ENCODE peak calls at places on chromosomes 6 and 20, in six cellular contexts. Q is astrocyte; P is CD4-positive, CD25-positive, alpha-beta regulatory T cell; E is endodermal cell; D is left ventricle myocardium inferior; H is adrenal gland. O is an unnamed sample. For H3K36me3 and H3K9me3, the result is how much of the 10 kb centered on the place peaks cover.

GRCh38 chr6:33490198-33490597 is 35.8 kb downstream of the ZBTB9 start:
- DNase-seq in P (no peak), D (no peak), E (no peak), H (no peak), Q (no peak), O (no peak)

GRCh38 chr6:110800839-110801196 is 14.5 kb downstream of the CDK19 start:
- DNase-seq in D (no peak), Q (no peak), P (no peak), E (no peak), H (no peak), O (no peak)

GRCh38 chr20:57918546-57918945 is 208.7 kb upstream of the PMEPA1 start:
- DNase-seq in H (no peak), Q (no peak), P (no peak), D (no peak), E (no peak), O (no peak)

GRCh38 chr20:62219101-62219991 is 732 bp downstream of the HRH3 start:
- DNase-seq in P (no peak), Q (no peak), E (peak), D (no peak), H (no peak), O (no peak)

GRCh38 chr6:120564779-120565178 is 769.5 kb downstream of the TBC1D32 start:
- DNase-seq in P (no peak), D (no peak), H (no peak), E (no peak), Q (no peak), O (no peak)

GRCh38 chr20:53598140-53599038 is 4.8 kb upstream of the ZNF217 start:
- DNase-seq in D (no peak), Q (no peak), P (no peak), H (no peak), E (peak), O (no peak)

GRCh38 chr6:116444991-116445566 is 16.1 kb upstream of the CALHM6 start:
- DNase-seq in H (no peak), E (no peak), P (no peak), D (no peak), Q (no peak), O (no peak)

GRCh38 chr6:26044140-26045045 is 42.8 kb upstream of the HFE start:
- DNase-seq in D (peak), P (no peak), H (peak), Q (no peak), E (no peak), O (peak)

GRCh38 chr6:24571361-24571760 is 74.6 kb downstream of the KIAA0319 start:
- DNase-seq in E (no peak), H (no peak), D (no peak), Q (no peak), P (no peak), O (no peak)

GRCh38 chr20:20683922-20684321 is 28.5 kb downstream of the RALGAPA2 start:
- DNase-seq in E (no peak), D (no peak), Q (no peak), P (no peak), H (no peak), O (no peak)

GRCh38 chr6:156618600-156619205 is 158.5 kb upstream of the ARID1B start:
- DNase-seq in E (peak), P (no peak), D (no peak), Q (no peak), H (no peak), O (no peak)

GRCh38 chr6:8225113-8225512 is 122.8 kb upstream of the EEF1E1 start:
- DNase-seq in Q (no peak), H (no peak), D (no peak), E (no peak), P (no peak), O (peak)

GRCh38 chr6:106194949-106195919 is 109.1 kb downstream of the PRDM1 start:
- DNase-seq in Q (peak), P (peak), E (no peak), H (no peak), D (no peak), O (no peak)

GRCh38 chr6:11495565-11496145 is 41.9 kb upstream of the TMEM170B start:
- DNase-seq in Q (no peak), D (no peak), P (no peak), H (no peak), E (no peak), O (no peak)

GRCh38 chr6:133779916-133780315 is 109.0 kb upstream of the TCF21 start:
- DNase-seq in P (no peak), H (no peak), Q (no peak), E (no peak), D (no peak), O (no peak)

GRCh38 chr20:18001131-18001921 is 32.5 kb downstream of the MGME1 start:
- DNase-seq in H (peak), P (no peak), D (peak), Q (peak), E (peak), O (peak)

DNA sequence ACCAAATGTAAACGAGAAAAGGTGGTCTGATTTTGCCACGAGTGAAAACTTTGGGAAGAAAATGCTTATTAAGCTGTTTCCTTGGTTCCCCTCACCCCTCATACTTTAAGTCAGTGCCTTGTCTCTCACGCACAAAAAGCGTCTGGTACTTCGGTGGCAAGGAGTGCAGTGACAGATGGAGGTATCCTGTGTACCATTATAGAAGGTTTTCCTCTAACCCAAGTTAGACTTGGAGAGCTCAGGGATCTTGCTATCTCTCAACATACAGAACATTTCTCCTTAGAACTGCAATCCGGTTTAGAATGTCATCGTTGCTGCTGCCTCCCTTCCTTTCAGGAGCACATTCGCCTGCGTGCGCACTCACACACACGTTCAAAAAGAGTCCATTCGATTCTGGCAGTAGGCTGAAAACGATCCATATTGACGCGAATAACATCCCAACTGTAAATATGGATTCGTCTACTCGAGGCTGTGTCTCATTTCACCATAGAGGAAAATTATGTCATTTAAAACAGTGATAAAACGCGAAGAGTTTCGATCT is 1.1 kb upstream of the MARCKS start:
- DNase-seq in P (no peak), D (no peak), Q (peak), H (no peak), E (peak), O (peak)
- H3K4me3 ChIP-seq in P (peak), D (peak), Q (peak), H (no peak), E (peak), O (peak)

GRCh38 chr6:37284781-37285180 is 26.8 kb upstream of the TMEM217 start:
- DNase-seq in P (no peak), Q (no peak), D (no peak), E (no peak), H (no peak), O (peak)

GRCh38 chr6:37289931-37290330 is 32.0 kb upstream of the TMEM217 start:
- DNase-seq in P (peak), D (no peak), E (no peak), H (no peak), Q (no peak), O (no peak)

GRCh38 chr6:37285861-37286311 is 27.9 kb upstream of the TMEM217 start:
- DNase-seq in E (no peak), H (no peak), D (no peak), Q (no peak), P (no peak), O (no peak)

GRCh38 chr6:37288247-37288646 is 30.3 kb upstream of the TMEM217 start:
- DNase-seq in H (peak), P (no peak), E (no peak), D (no peak), Q (no peak), O (peak)

DNA sequence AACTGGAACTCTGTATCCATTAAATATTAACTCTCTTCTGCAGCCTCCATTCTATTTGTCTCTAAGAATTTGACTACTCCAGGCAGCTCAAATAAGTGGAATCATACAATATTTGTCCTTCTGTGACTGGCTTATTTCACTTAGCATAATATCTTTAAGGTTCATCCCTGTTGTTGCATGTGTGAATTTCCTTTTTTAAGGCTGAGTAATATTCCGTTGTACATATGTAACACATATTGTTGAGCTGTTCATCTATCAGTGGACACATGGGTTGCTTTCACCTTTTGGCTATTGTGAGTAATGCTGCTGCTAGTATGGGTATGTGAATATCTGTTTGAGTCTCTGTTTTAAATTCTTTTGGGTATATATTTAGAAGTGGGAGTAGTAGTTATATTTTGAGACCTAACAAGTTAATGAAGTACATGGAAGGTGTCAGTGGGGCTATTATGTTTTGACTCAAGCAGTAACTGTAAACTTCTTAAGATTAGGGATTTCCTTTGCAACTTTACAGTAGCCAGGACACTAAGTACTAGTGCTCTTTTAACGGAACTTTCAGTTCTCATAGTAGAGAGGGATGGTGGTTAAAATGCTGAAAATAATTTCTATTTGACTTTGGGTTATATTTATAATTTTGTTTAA is 29.7 kb upstream of the TMEM217 start:
- DNase-seq in E (no peak), Q (no peak), P (no peak), D (no peak), H (no peak), O (no peak)
- H3K36me3 ChIP-seq in E (half or more), Q (under half), P (half or more), D (half or more), H (under half), O (under half)

GRCh38 chr6:168374541-168375071 is 55.0 kb upstream of the DACT2 start:
- DNase-seq in E (no peak), D (no peak), P (no peak), H (no peak), Q (no peak), O (no peak)
- H3K9me3 ChIP-seq in E (under half), D (under half), P (under half), H (under half), Q (under half), O (under half)

GRCh38 chr20:25317351-25318075 is 69.6 kb downstream of the PYGB start:
- DNase-seq in Q (no peak), D (no peak), P (no peak), H (no peak), E (no peak), O (no peak)

GRCh38 chr20:25319241-25320034 is 71.2 kb downstream of the ABHD12 start:
- DNase-seq in Q (no peak), H (no peak), E (no peak), P (no peak), D (no peak), O (no peak)

GRCh38 chr20:25316506-25317190 is 68.8 kb downstream of the PYGB start:
- DNase-seq in E (no peak), P (no peak), H (no peak), D (no peak), Q (no peak), O (no peak)

GRCh38 chr20:25320035-25320800 is 70.4 kb downstream of the ABHD12 start:
- DNase-seq in D (no peak), P (no peak), E (no peak), Q (no peak), H (no peak), O (no peak)

DNA sequence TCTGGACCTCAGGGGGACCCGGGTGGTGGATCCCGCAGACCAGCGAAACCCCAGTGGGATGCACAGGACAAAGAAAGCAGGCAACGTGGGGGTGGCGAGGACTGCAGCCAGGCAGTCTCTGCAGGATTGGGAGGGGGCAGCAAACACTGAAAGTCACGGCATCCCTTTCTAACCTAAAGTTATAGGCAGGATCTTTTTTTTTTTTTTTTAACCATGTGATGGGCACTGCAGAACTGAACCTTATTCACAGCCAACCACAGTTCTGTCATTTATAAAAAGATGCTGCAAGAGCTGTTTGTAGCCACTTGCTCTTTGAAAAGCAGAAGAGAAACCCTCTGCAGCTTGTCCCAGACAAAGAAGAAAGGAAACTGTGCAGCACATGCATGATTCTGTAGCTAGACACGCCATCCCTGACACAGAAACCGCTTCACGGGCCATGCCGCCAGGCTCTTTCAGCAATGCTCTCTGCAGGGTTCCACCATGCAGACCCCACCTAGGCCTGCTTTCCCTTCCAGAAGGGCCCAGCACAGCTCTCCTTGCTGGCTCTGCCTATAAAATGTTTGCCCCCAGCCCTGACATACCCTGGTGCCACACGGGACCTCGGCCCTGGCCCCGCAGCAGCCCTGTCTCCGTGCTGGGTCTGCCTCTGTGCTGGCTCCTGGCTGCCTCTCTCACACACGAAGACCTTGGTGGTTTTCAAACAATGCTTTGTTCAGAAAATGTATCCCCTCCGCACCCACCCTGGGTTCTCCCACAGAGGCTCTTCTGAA is 70.8 kb downstream of the PYGB start:
- DNase-seq in H (no peak), P (no peak), D (no peak), E (no peak), Q (no peak), O (no peak)
- H3K4me3 ChIP-seq in H (no peak), P (no peak), D (no peak), E (no peak), Q (no peak), O (no peak)

GRCh38 chr20:48647873-48648272 is 179.9 kb downstream of the PREX1 start:
- DNase-seq in H (no peak), P (no peak), D (no peak), Q (no peak), E (no peak), O (no peak)
- H3K36me3 ChIP-seq in H (half or more), P (half or more), D (half or more), Q (under half), E (half or more), O (under half)

DNA sequence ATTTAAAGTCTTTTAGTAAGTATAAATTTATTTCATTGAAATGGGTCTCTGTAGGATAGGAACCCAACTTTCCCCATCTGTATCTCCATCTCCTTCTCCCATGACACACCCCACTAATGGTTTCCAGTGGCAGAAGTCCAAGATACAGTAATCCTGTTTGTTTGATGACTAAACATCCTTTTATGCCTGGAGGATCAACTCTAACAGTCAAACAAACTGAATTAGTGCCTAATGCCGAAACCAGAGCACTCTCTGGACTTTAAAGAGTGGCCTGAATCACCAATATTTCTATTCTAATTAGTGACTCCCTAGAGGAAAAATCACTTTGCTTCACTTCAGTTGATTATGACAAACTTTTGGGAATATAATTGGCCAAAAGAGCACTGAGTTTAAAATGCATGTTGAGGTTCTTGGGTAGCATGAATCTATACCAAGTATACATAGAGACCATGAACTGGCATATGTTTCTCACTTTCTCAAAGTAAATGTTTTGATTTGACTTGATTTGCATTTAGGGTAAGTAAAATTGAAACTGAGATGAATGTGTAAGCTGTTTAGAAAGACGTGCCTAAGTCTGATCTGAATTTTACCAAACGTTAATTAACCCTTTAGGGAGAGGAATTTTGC is 776.4 kb upstream of the NRSN1 start:
- DNase-seq in H (no peak), P (no peak), D (no peak), E (no peak), Q (peak), O (peak)
- H3K9me3 ChIP-seq in H (under half), P (under half), D (under half), E (under half), Q (under half), O (under half)

GRCh38 chr20:46073443-46073842 is 16.3 kb downstream of the NCOA5 start:
- DNase-seq in E (peak), Q (peak), P (no peak), H (no peak), D (no peak), O (no peak)
- H3K4me3 ChIP-seq in E (no peak), Q (no peak), P (no peak), H (no peak), D (no peak), O (no peak)